ENCODE peak calls at places on chromosomes 16 and 17, in nine cellular contexts. D, Y, N, G, R, T, L, C and X are unnamed samples.

GRCh38 chr17:79765708-79766107 is 12.2 kb upstream of the CBX2 start:
- DNase-seq in D (no peak), Y (no peak), N (no peak), G (no peak), R (no peak), T (no peak), L (no peak), C (no peak), X (no peak)

GRCh38 chr17:49987681-49988441 is 7.2 kb downstream of the DLX3 start:
- DNase-seq in D (no peak), Y (no peak), N (no peak), G (peak; percentile 59), R (no peak), T (peak; percentile 46), L (no peak), C (no peak), X (no peak)

GRCh38 chr16:9251026-9251425 is 159.6 kb downstream of the HAPSTR1 start:
- DNase-seq in D (no peak), Y (no peak), N (no peak), G (no peak), R (no peak), T (no peak), L (no peak), C (no peak), X (no peak)

GRCh38 chr17:28763804-28764266 is 20.0 kb downstream of the TRAF4 start:
- DNase-seq in D (peak; percentile 76), Y (no peak), N (peak; percentile 86), G (peak; percentile 70), R (peak; percentile 33), T (peak; percentile 61), L (peak; percentile 83), C (peak; percentile 43), X (peak; percentile 73)

GRCh38 chr16:48531011-48531962 is 78.7 kb downstream of the N4BP1 start:
- DNase-seq in D (no peak), Y (no peak), N (no peak), G (no peak), R (no peak), T (no peak), L (no peak), C (no peak), X (peak; percentile 58)

GRCh38 chr17:80793851-80794267 is 197.8 kb upstream of the CHMP6 start:
- DNase-seq in D (no peak), Y (no peak), N (no peak), G (no peak), R (no peak), T (no peak), L (no peak), C (no peak), X (no peak)

GRCh38 chr16:88618956-88619667 is 19.3 kb upstream of the IL17C start:
- DNase-seq in D (no peak), Y (no peak), N (no peak), G (no peak), R (no peak), T (no peak), L (no peak), C (no peak), X (no peak)

GRCh38 chr16:56879276-56879675 is 14.3 kb downstream of the SLC12A3 start:
- DNase-seq in D (no peak), Y (no peak), N (no peak), G (no peak), R (no peak), T (no peak), L (no peak), C (no peak), X (no peak)

GRCh38 chr16:86953631-86954465 is 363.3 kb downstream of the C16orf95 start:
- DNase-seq in D (no peak), Y (no peak), N (no peak), G (no peak), R (no peak), T (no peak), L (no peak), C (no peak), X (no peak)

GRCh38 chr17:57944796-57945362 is 10.3 kb downstream of the CUEDC1 start:
- DNase-seq in D (no peak), Y (no peak), N (no peak), G (no peak), R (no peak), T (no peak), L (no peak), C (no peak), X (no peak)

GRCh38 chr17:29179232-29180036 is 764 bp downstream of the MYO18A start:
- DNase-seq in D (no peak), Y (peak; percentile 83), N (no peak), G (peak; percentile 83), R (no peak), T (no peak), L (peak; percentile 58), C (no peak), X (no peak)

GRCh38 chr16:46673320-46674013 is 15.5 kb downstream of the VPS35 start:
- DNase-seq in D (peak; percentile 34), Y (no peak), N (peak; percentile 41), G (peak; percentile 80), R (peak; percentile 12), T (peak; percentile 54), L (peak; percentile 41), C (no peak), X (no peak)

GRCh38 chr16:30715777-30716445 is 16.9 kb downstream of the SRCAP start:
- DNase-seq in D (no peak), Y (no peak), N (peak; percentile 49), G (no peak), R (no peak), T (peak; percentile 93), L (no peak), C (no peak), X (no peak)

GRCh38 chr16:66175058-66175457 is 191.4 kb upstream of the CDH5 start:
- DNase-seq in D (no peak), Y (no peak), N (no peak), G (no peak), R (no peak), T (no peak), L (no peak), C (no peak), X (no peak)

GRCh38 chr16:72856797-72857196 is 191.1 kb downstream of the ZFHX3 start:
- DNase-seq in D (no peak), Y (no peak), N (no peak), G (peak; percentile 76), R (no peak), T (no peak), L (no peak), C (no peak), X (no peak)